ENCODE peak calls at places on chromosomes 7 and 10, in four cellular contexts. W is A673, S is NCI-H460, C is NCI-H774. Y is an unnamed sample.

GRCh38 chr10:97462309-97462708 is 16.3 kb downstream of the ZDHHC16 start:
- DNase-seq in W (no peak), S (no peak), C (no peak), Y (no peak)

GRCh38 chr10:89887406-89887805 is 186.0 kb downstream of the KIF20B start:
- DNase-seq in W (no peak), S (no peak), C (no peak), Y (no peak)

GRCh38 chr7:36286241-36286640 is 103.4 kb upstream of the ANLN start:
- DNase-seq in W (no peak), S (no peak), C (no peak), Y (no peak)

GRCh38 chr7:76048668-76048988 is 722 bp downstream of the MDH2 start:
- DNase-seq in W (peak), S (no peak), C (no peak), Y (no peak)

GRCh38 chr7:130486114-130486962 is 5.5 kb upstream of the MEST start:
- DNase-seq in W (no peak), S (no peak), C (peak), Y (peak)

GRCh38 chr7:1431226-1431625 is 28.0 kb downstream of the MICALL2 start:
- DNase-seq in W (no peak), S (no peak), C (no peak), Y (no peak)

GRCh38 chr7:77940647-77941046 is 142.1 kb downstream of the PHTF2 start:
- DNase-seq in W (peak), S (peak), C (peak), Y (peak)

GRCh38 chr7:85074016-85074415 is 112.8 kb downstream of the SEMA3D start:
- DNase-seq in W (no peak), S (no peak), C (no peak), Y (no peak)

GRCh38 chr7:73830872-73831655 is at the start of gene CLDN4:
- DNase-seq in W (no peak), S (peak), C (peak), Y (peak)

GRCh38 chr10:61786728-61787127 is 114.8 kb upstream of the ARID5B start:
- DNase-seq in W (no peak), S (peak), C (no peak), Y (no peak)

GRCh38 chr7:33444501-33444900 is 315.1 kb downstream of the BBS9 start:
- DNase-seq in W (peak), S (no peak), C (no peak), Y (no peak)

GRCh38 chr7:69088185-69088584 is 510.1 kb upstream of the AUTS2 start:
- DNase-seq in W (no peak), S (no peak), C (no peak), Y (no peak)

GRCh38 chr10:65394898-65395297 is 1530.9 kb upstream of the LRRTM3 start:
- DNase-seq in W (no peak), S (peak), C (no peak), Y (no peak)

GRCh38 chr7:16846611-16847165 is 35.1 kb downstream of the AGR3 start:
- DNase-seq in W (no peak), S (peak), C (no peak), Y (no peak)

GRCh38 chr7:77655361-77655760 is 40.9 kb upstream of the RSBN1L start:
- DNase-seq in W (no peak), S (no peak), C (no peak), Y (no peak)

GRCh38 chr7:99365318-99366141 is 9.0 kb upstream of the ARPC1B start:
- DNase-seq in W (peak), S (no peak), C (no peak), Y (peak)

GRCh38 chr7:149310113-149310836 is 48.3 kb downstream of the ZNF783 start:
- DNase-seq in W (peak), S (peak), C (no peak), Y (no peak)

GRCh38 chr10:89378006-89378627 is at the start of gene IFIT1B:
- DNase-seq in W (no peak), S (no peak), C (no peak), Y (no peak)

GRCh38 chr10:91796332-91797076 is 1.7 kb upstream of the TNKS2 start:
- DNase-seq in W (peak), S (no peak), C (no peak), Y (no peak)

GRCh38 chr7:129076886-129077285 is 22.0 kb upstream of the TNPO3 start:
- DNase-seq in W (no peak), S (no peak), C (no peak), Y (no peak)

GRCh38 chr10:74433595-74433956 is 282.6 kb downstream of the ADK start:
- DNase-seq in W (no peak), S (no peak), C (no peak), Y (no peak)

GRCh38 chr10:133230387-133231195 is 574 bp downstream of the UTF1 start:
- DNase-seq in W (no peak), S (no peak), C (no peak), Y (peak)

GRCh38 chr7:32158076-32158475 is 87.9 kb upstream of the PDE1C start:
- DNase-seq in W (no peak), S (no peak), C (no peak), Y (no peak)

GRCh38 chr7:156118246-156118645 is 306.0 kb upstream of the SHH start:
- DNase-seq in W (no peak), S (no peak), C (no peak), Y (no peak)

Y was measured in NCI-H345.